ENCODE peak calls at places on chromosomes 5 and 9, in seven cellular contexts. One of them, this sample, is unnamed.

GRCh38 chr5:177085985-177086917 is at the start of gene FGFR4:
- DNase-seq in CD4-positive, alpha-beta memory T cell: no peak
- DNase-seq in stomach: peak
- DNase-seq in fibroblast of pulmonary artery: peak
- DNase-seq in tibial artery: no peak
- DNase-seq in astrocyte of the spinal cord: peak
- DNase-seq in lower lobe of right lung: peak
- DNase-seq in this sample: peak

GRCh38 chr5:35159370-35159742 is 70.9 kb downstream of the PRLR start:
- DNase-seq in CD4-positive, alpha-beta memory T cell: no peak
- DNase-seq in stomach: peak
- DNase-seq in fibroblast of pulmonary artery: peak
- DNase-seq in tibial artery: no peak
- DNase-seq in astrocyte of the spinal cord: no peak
- DNase-seq in lower lobe of right lung: peak
- DNase-seq in this sample: peak

GRCh38 chr5:175746851-175747250 is 89.0 kb downstream of the HRH2 start:
- DNase-seq in CD4-positive, alpha-beta memory T cell: no peak
- DNase-seq in stomach: no peak
- DNase-seq in fibroblast of pulmonary artery: peak
- DNase-seq in tibial artery: no peak
- DNase-seq in astrocyte of the spinal cord: no peak
- DNase-seq in lower lobe of right lung: no peak
- DNase-seq in this sample: no peak

GRCh38 chr5:38831909-38832308 is 13.9 kb upstream of the OSMR start:
- DNase-seq in CD4-positive, alpha-beta memory T cell: no peak
- DNase-seq in stomach: no peak
- DNase-seq in fibroblast of pulmonary artery: peak
- DNase-seq in tibial artery: no peak
- DNase-seq in astrocyte of the spinal cord: peak
- DNase-seq in lower lobe of right lung: no peak
- DNase-seq in this sample: no peak

GRCh38 chr9:69671904-69672827 is at the start of gene APBA1:
- DNase-seq in CD4-positive, alpha-beta memory T cell: peak
- DNase-seq in stomach: peak
- DNase-seq in fibroblast of pulmonary artery: peak
- DNase-seq in tibial artery: peak
- DNase-seq in astrocyte of the spinal cord: peak
- DNase-seq in lower lobe of right lung: peak
- DNase-seq in this sample: peak

GRCh38 chr9:76213751-76214150 is 180.5 kb downstream of the RFK start:
- DNase-seq in CD4-positive, alpha-beta memory T cell: no peak
- DNase-seq in stomach: no peak
- DNase-seq in fibroblast of pulmonary artery: no peak
- DNase-seq in tibial artery: no peak
- DNase-seq in astrocyte of the spinal cord: peak
- DNase-seq in lower lobe of right lung: no peak
- DNase-seq in this sample: no peak

GRCh38 chr5:11319851-11320580 is 559.0 kb upstream of the DAP start:
- DNase-seq in CD4-positive, alpha-beta memory T cell: no peak
- DNase-seq in stomach: no peak
- DNase-seq in fibroblast of pulmonary artery: no peak
- DNase-seq in tibial artery: no peak
- DNase-seq in astrocyte of the spinal cord: peak
- DNase-seq in lower lobe of right lung: no peak
- DNase-seq in this sample: no peak

GRCh38 chr9:134785325-134786108 is 95.1 kb upstream of the FCN2 start:
- DNase-seq in CD4-positive, alpha-beta memory T cell: no peak
- DNase-seq in stomach: no peak
- DNase-seq in fibroblast of pulmonary artery: peak
- DNase-seq in tibial artery: no peak
- DNase-seq in astrocyte of the spinal cord: no peak
- DNase-seq in lower lobe of right lung: no peak
- DNase-seq in this sample: peak

GRCh38 chr5:172648755-172649154 is 7.7 kb downstream of the NEURL1B start:
- DNase-seq in CD4-positive, alpha-beta memory T cell: no peak
- DNase-seq in stomach: no peak
- DNase-seq in fibroblast of pulmonary artery: no peak
- DNase-seq in tibial artery: peak
- DNase-seq in astrocyte of the spinal cord: no peak
- DNase-seq in lower lobe of right lung: no peak
- DNase-seq in this sample: no peak

GRCh38 chr5:179343902-179344300 is 1.4 kb downstream of the ADAMTS2 start:
- DNase-seq in CD4-positive, alpha-beta memory T cell: no peak
- DNase-seq in stomach: no peak
- DNase-seq in fibroblast of pulmonary artery: peak
- DNase-seq in tibial artery: peak
- DNase-seq in astrocyte of the spinal cord: no peak
- DNase-seq in lower lobe of right lung: no peak
- DNase-seq in this sample: no peak

GRCh38 chr5:181283347-181283746 is 22.4 kb upstream of the TRIM52 start:
- DNase-seq in CD4-positive, alpha-beta memory T cell: no peak
- DNase-seq in stomach: no peak
- DNase-seq in fibroblast of pulmonary artery: no peak
- DNase-seq in tibial artery: no peak
- DNase-seq in astrocyte of the spinal cord: no peak
- DNase-seq in lower lobe of right lung: no peak
- DNase-seq in this sample: no peak

GRCh38 chr9:115200711-115201505 is 83.0 kb upstream of the TNC start:
- DNase-seq in CD4-positive, alpha-beta memory T cell: no peak
- DNase-seq in stomach: no peak
- DNase-seq in fibroblast of pulmonary artery: no peak
- DNase-seq in tibial artery: no peak
- DNase-seq in astrocyte of the spinal cord: no peak
- DNase-seq in lower lobe of right lung: no peak
- DNase-seq in this sample: no peak

GRCh38 chr5:125311743-125312142 is 565.3 kb upstream of the ZNF608 start:
- DNase-seq in CD4-positive, alpha-beta memory T cell: no peak
- DNase-seq in stomach: no peak
- DNase-seq in fibroblast of pulmonary artery: peak
- DNase-seq in tibial artery: no peak
- DNase-seq in astrocyte of the spinal cord: peak
- DNase-seq in lower lobe of right lung: no peak
- DNase-seq in this sample: no peak

GRCh38 chr5:177472460-177473441 is 683 bp downstream of the DBN1 start:
- DNase-seq in CD4-positive, alpha-beta memory T cell: no peak
- DNase-seq in stomach: peak
- DNase-seq in fibroblast of pulmonary artery: no peak
- DNase-seq in tibial artery: peak
- DNase-seq in astrocyte of the spinal cord: peak
- DNase-seq in lower lobe of right lung: no peak
- DNase-seq in this sample: no peak

GRCh38 chr5:73911761-73912393 is 285.9 kb downstream of the ARHGEF28 start:
- DNase-seq in CD4-positive, alpha-beta memory T cell: no peak
- DNase-seq in stomach: no peak
- DNase-seq in fibroblast of pulmonary artery: no peak
- DNase-seq in tibial artery: no peak
- DNase-seq in astrocyte of the spinal cord: peak
- DNase-seq in lower lobe of right lung: no peak
- DNase-seq in this sample: no peak

GRCh38 chr5:148075529-148075928 is 11.7 kb downstream of the SPINK5 start:
- DNase-seq in CD4-positive, alpha-beta memory T cell: no peak
- DNase-seq in stomach: no peak
- DNase-seq in fibroblast of pulmonary artery: no peak
- DNase-seq in tibial artery: no peak
- DNase-seq in astrocyte of the spinal cord: no peak
- DNase-seq in lower lobe of right lung: no peak
- DNase-seq in this sample: no peak

GRCh38 chr5:172418847-172419810 is 35.2 kb downstream of the SH3PXD2B start:
- DNase-seq in CD4-positive, alpha-beta memory T cell: no peak
- DNase-seq in stomach: no peak
- DNase-seq in fibroblast of pulmonary artery: no peak
- DNase-seq in tibial artery: no peak
- DNase-seq in astrocyte of the spinal cord: no peak
- DNase-seq in lower lobe of right lung: no peak
- DNase-seq in this sample: peak

GRCh38 chr9:120579139-120579749 is 723 bp downstream of the CDK5RAP2 start:
- DNase-seq in CD4-positive, alpha-beta memory T cell: no peak
- DNase-seq in stomach: no peak
- DNase-seq in fibroblast of pulmonary artery: no peak
- DNase-seq in tibial artery: no peak
- DNase-seq in astrocyte of the spinal cord: no peak
- DNase-seq in lower lobe of right lung: no peak
- DNase-seq in this sample: no peak

GRCh38 chr9:34256104-34256503 is 73.0 kb downstream of the KIF24 start:
- DNase-seq in CD4-positive, alpha-beta memory T cell: no peak
- DNase-seq in stomach: no peak
- DNase-seq in fibroblast of pulmonary artery: no peak
- DNase-seq in tibial artery: no peak
- DNase-seq in astrocyte of the spinal cord: no peak
- DNase-seq in lower lobe of right lung: no peak
- DNase-seq in this sample: no peak

GRCh38 chr9:34254966-34255825 is 73.9 kb downstream of the KIF24 start:
- DNase-seq in CD4-positive, alpha-beta memory T cell: no peak
- DNase-seq in stomach: peak
- DNase-seq in fibroblast of pulmonary artery: peak
- DNase-seq in tibial artery: no peak
- DNase-seq in astrocyte of the spinal cord: peak
- DNase-seq in lower lobe of right lung: no peak
- DNase-seq in this sample: peak

GRCh38 chr9:34253460-34253837 is 74.6 kb downstream of the UBAP1 start:
- DNase-seq in CD4-positive, alpha-beta memory T cell: no peak
- DNase-seq in stomach: no peak
- DNase-seq in fibroblast of pulmonary artery: peak
- DNase-seq in tibial artery: no peak
- DNase-seq in astrocyte of the spinal cord: peak
- DNase-seq in lower lobe of right lung: no peak
- DNase-seq in this sample: peak

GRCh38 chr9:34252670-34253459 is 74.0 kb downstream of the UBAP1 start:
- DNase-seq in CD4-positive, alpha-beta memory T cell: peak
- DNase-seq in stomach: no peak
- DNase-seq in fibroblast of pulmonary artery: peak
- DNase-seq in tibial artery: peak
- DNase-seq in astrocyte of the spinal cord: peak
- DNase-seq in lower lobe of right lung: peak
- DNase-seq in this sample: peak

GRCh38 chr9:34254141-34254913 is 74.7 kb downstream of the KIF24 start:
- DNase-seq in CD4-positive, alpha-beta memory T cell: no peak
- DNase-seq in stomach: no peak
- DNase-seq in fibroblast of pulmonary artery: peak
- DNase-seq in tibial artery: no peak
- DNase-seq in astrocyte of the spinal cord: peak
- DNase-seq in lower lobe of right lung: no peak
- DNase-seq in this sample: no peak
- H3K4me3 ChIP-seq in CD4-positive, alpha-beta memory T cell: no peak
- H3K4me3 ChIP-seq in stomach: no peak
- H3K4me3 ChIP-seq in fibroblast of pulmonary artery: no peak
- H3K4me3 ChIP-seq in tibial artery: no peak
- H3K4me3 ChIP-seq in astrocyte of the spinal cord: no peak
- H3K4me3 ChIP-seq in lower lobe of right lung: no peak
- H3K4me3 ChIP-seq in this sample: no peak

DNA sequence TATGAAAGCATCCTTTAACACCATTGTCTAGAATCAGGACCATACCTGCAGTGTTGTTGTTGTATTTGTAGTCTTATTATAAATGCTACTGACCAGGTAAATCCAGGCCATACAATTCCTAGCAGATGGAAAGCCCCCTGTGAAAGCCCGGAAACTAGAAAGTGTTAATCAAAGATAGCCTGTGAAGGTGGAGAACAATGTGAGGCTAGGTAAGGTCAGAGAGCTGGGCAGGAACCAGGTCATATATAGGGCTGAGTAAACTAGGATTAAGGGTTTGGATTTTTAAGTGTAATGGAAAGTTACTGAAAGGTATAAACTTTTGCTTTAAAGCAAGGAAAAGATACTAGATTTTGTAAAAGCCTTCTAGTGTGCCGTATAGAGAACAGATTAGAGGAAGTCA is 6.7 kb downstream of the LRRC70 start:
- DNase-seq in CD4-positive, alpha-beta memory T cell: no peak
- DNase-seq in stomach: no peak
- DNase-seq in fibroblast of pulmonary artery: no peak
- DNase-seq in tibial artery: no peak
- DNase-seq in astrocyte of the spinal cord: no peak
- DNase-seq in lower lobe of right lung: no peak
- DNase-seq in this sample: no peak
- H3K4me3 ChIP-seq in CD4-positive, alpha-beta memory T cell: no peak
- H3K4me3 ChIP-seq in stomach: no peak
- H3K4me3 ChIP-seq in fibroblast of pulmonary artery: no peak
- H3K4me3 ChIP-seq in tibial artery: no peak
- H3K4me3 ChIP-seq in astrocyte of the spinal cord: no peak
- H3K4me3 ChIP-seq in lower lobe of right lung: no peak
- H3K4me3 ChIP-seq in this sample: no peak

GRCh38 chr9:111662851-111663823 is 1.7 kb downstream of the GNG10 start:
- DNase-seq in CD4-positive, alpha-beta memory T cell: peak
- DNase-seq in stomach: no peak
- DNase-seq in fibroblast of pulmonary artery: no peak
- DNase-seq in tibial artery: no peak
- DNase-seq in astrocyte of the spinal cord: no peak
- DNase-seq in lower lobe of right lung: no peak
- DNase-seq in this sample: no peak

GRCh38 chr9:111661802-111662491 is 542 bp downstream of the GNG10 start:
- DNase-seq in CD4-positive, alpha-beta memory T cell: peak
- DNase-seq in stomach: peak
- DNase-seq in fibroblast of pulmonary artery: peak
- DNase-seq in tibial artery: peak
- DNase-seq in astrocyte of the spinal cord: peak
- DNase-seq in lower lobe of right lung: peak
- DNase-seq in this sample: peak

GRCh38 chr9:111658943-111659342 is 2.5 kb upstream of the GNG10 start:
- DNase-seq in CD4-positive, alpha-beta memory T cell: no peak
- DNase-seq in stomach: no peak
- DNase-seq in fibroblast of pulmonary artery: no peak
- DNase-seq in tibial artery: no peak
- DNase-seq in astrocyte of the spinal cord: no peak
- DNase-seq in lower lobe of right lung: no peak
- DNase-seq in this sample: no peak

GRCh38 chr9:111659706-111660105 is 1.7 kb upstream of the GNG10 start:
- DNase-seq in CD4-positive, alpha-beta memory T cell: no peak
- DNase-seq in stomach: no peak
- DNase-seq in fibroblast of pulmonary artery: no peak
- DNase-seq in tibial artery: no peak
- DNase-seq in astrocyte of the spinal cord: no peak
- DNase-seq in lower lobe of right lung: no peak
- DNase-seq in this sample: no peak

GRCh38 chr9:111661150-111661801 is at the start of gene GNG10:
- DNase-seq in CD4-positive, alpha-beta memory T cell: peak
- DNase-seq in stomach: peak
- DNase-seq in fibroblast of pulmonary artery: peak
- DNase-seq in tibial artery: peak
- DNase-seq in astrocyte of the spinal cord: peak
- DNase-seq in lower lobe of right lung: peak
- DNase-seq in this sample: peak
- H3K4me3 ChIP-seq in CD4-positive, alpha-beta memory T cell: peak
- H3K4me3 ChIP-seq in stomach: peak
- H3K4me3 ChIP-seq in fibroblast of pulmonary artery: peak
- H3K4me3 ChIP-seq in tibial artery: peak
- H3K4me3 ChIP-seq in astrocyte of the spinal cord: peak
- H3K4me3 ChIP-seq in lower lobe of right lung: peak
- H3K4me3 ChIP-seq in this sample: peak

GRCh38 chr9:3957296-3957695 is 342.6 kb downstream of the GLIS3 start:
- DNase-seq in CD4-positive, alpha-beta memory T cell: no peak
- DNase-seq in stomach: no peak
- DNase-seq in fibroblast of pulmonary artery: no peak
- DNase-seq in tibial artery: no peak
- DNase-seq in astrocyte of the spinal cord: no peak
- DNase-seq in lower lobe of right lung: no peak
- DNase-seq in this sample: no peak

GRCh38 chr9:3963266-3964019 is 336.4 kb downstream of the GLIS3 start:
- DNase-seq in CD4-positive, alpha-beta memory T cell: no peak
- DNase-seq in stomach: peak
- DNase-seq in fibroblast of pulmonary artery: peak
- DNase-seq in tibial artery: no peak
- DNase-seq in astrocyte of the spinal cord: peak
- DNase-seq in lower lobe of right lung: no peak
- DNase-seq in this sample: peak

GRCh38 chr9:3960661-3961144 is 339.2 kb downstream of the GLIS3 start:
- DNase-seq in CD4-positive, alpha-beta memory T cell: no peak
- DNase-seq in stomach: no peak
- DNase-seq in fibroblast of pulmonary artery: no peak
- DNase-seq in tibial artery: no peak
- DNase-seq in astrocyte of the spinal cord: peak
- DNase-seq in lower lobe of right lung: no peak
- DNase-seq in this sample: no peak

GRCh38 chr9:3962467-3962866 is 337.4 kb downstream of the GLIS3 start:
- DNase-seq in CD4-positive, alpha-beta memory T cell: no peak
- DNase-seq in stomach: no peak
- DNase-seq in fibroblast of pulmonary artery: peak
- DNase-seq in tibial artery: no peak
- DNase-seq in astrocyte of the spinal cord: peak
- DNase-seq in lower lobe of right lung: no peak
- DNase-seq in this sample: no peak
- H3K4me3 ChIP-seq in CD4-positive, alpha-beta memory T cell: no peak
- H3K4me3 ChIP-seq in stomach: no peak
- H3K4me3 ChIP-seq in fibroblast of pulmonary artery: no peak
- H3K4me3 ChIP-seq in tibial artery: no peak
- H3K4me3 ChIP-seq in astrocyte of the spinal cord: no peak
- H3K4me3 ChIP-seq in lower lobe of right lung: no peak
- H3K4me3 ChIP-seq in this sample: no peak